ENCODE peak calls at places on chromosome 2, in four cellular contexts. P, B, V and S are unnamed samples.

GRCh38 chr2:182444806-182445205 is 18.0 kb upstream of the PDE1A start:
- ATAC-seq in P (no peak), B (peak), V (no peak), S (no peak)

GRCh38 chr2:241764272-241765241 is 12.1 kb upstream of the GAL3ST2 start:
- ATAC-seq in P (no peak), B (no peak), V (no peak), S (no peak)

GRCh38 chr2:207919164-207919919 is 106.0 kb downstream of the PLEKHM3 start:
- ATAC-seq in P (no peak), B (no peak), V (no peak), S (no peak)

GRCh38 chr2:174495365-174496012 is 8.7 kb upstream of the GPR155 start:
- ATAC-seq in P (no peak), B (no peak), V (no peak), S (no peak)

GRCh38 chr2:20400306-20400705 is 46.6 kb upstream of the RHOB start:
- ATAC-seq in P (no peak), B (no peak), V (no peak), S (no peak)

GRCh38 chr2:8684421-8684884 is 2.6 kb downstream of the ID2 start:
- ATAC-seq in P (no peak), B (no peak), V (no peak), S (no peak)

GRCh38 chr2:130756041-130756720 is 841 bp downstream of the AMER3 start:
- ATAC-seq in P (peak), B (peak), V (no peak), S (no peak)

GRCh38 chr2:43421194-43421593 is 174.6 kb downstream of the THADA start:
- ATAC-seq in P (no peak), B (no peak), V (no peak), S (no peak)

GRCh38 chr2:103656558-103656957 is 894.7 kb downstream of the TMEM182 start:
- ATAC-seq in P (no peak), B (no peak), V (no peak), S (no peak)

GRCh38 chr2:229433351-229433750 is 162.3 kb upstream of the PID1 start:
- ATAC-seq in P (no peak), B (no peak), V (no peak), S (no peak)

GRCh38 chr2:12980817-12981216 is 264.1 kb downstream of the TRIB2 start:
- ATAC-seq in P (no peak), B (no peak), V (no peak), S (no peak)

GRCh38 chr2:25323042-25323514 is 18.6 kb downstream of the DNMT3A start:
- ATAC-seq in P (no peak), B (peak), V (no peak), S (no peak)

GRCh38 chr2:157312866-157313486 is 12.6 kb downstream of the ERMN start:
- ATAC-seq in P (no peak), B (no peak), V (no peak), S (no peak)

GRCh38 chr2:160358051-160358450 is 135.6 kb downstream of the RBMS1 start:
- ATAC-seq in P (no peak), B (no peak), V (no peak), S (no peak)

GRCh38 chr2:109063326-109063670 is 65.7 kb upstream of the SH3RF3 start:
- ATAC-seq in P (no peak), B (no peak), V (no peak), S (no peak)

GRCh38 chr2:47664817-47665216 is 118.1 kb upstream of the MSH6 start:
- ATAC-seq in P (no peak), B (no peak), V (no peak), S (no peak)

GRCh38 chr2:203600286-203600685 is 65.2 kb upstream of the RAPH1 start:
- ATAC-seq in P (no peak), B (no peak), V (no peak), S (no peak)

GRCh38 chr2:232668805-232669444 is 28.2 kb upstream of the GIGYF2 start:
- ATAC-seq in P (peak), B (peak), V (peak), S (no peak)

GRCh38 chr2:132651115-132652099 is 18.6 kb downstream of the LYPD1 start:
- ATAC-seq in P (no peak), B (peak), V (no peak), S (no peak)

GRCh38 chr2:227626580-227627151 is 9.4 kb downstream of the SCYGR4 start:
- ATAC-seq in P (no peak), B (no peak), V (no peak), S (no peak)

GRCh38 chr2:172070936-172071335 is 14.4 kb upstream of the DLX1 start:
- ATAC-seq in P (no peak), B (no peak), V (no peak), S (no peak)

GRCh38 chr2:160538559-160539355 is 45.1 kb upstream of the RBMS1 start:
- ATAC-seq in P (no peak), B (peak), V (no peak), S (no peak)

GRCh38 chr2:191051177-191051576 is 37.2 kb upstream of the STAT1 start:
- ATAC-seq in P (no peak), B (peak), V (no peak), S (no peak)

GRCh38 chr2:147030966-147031760 is 813.7 kb upstream of the ACVR2A start:
- ATAC-seq in P (no peak), B (no peak), V (no peak), S (no peak)

GRCh38 chr2:2057125-2057721 is 273.9 kb downstream of the MYT1L start:
- ATAC-seq in P (peak), B (peak), V (peak), S (peak)

GRCh38 chr2:61431345-61431744 is 39.5 kb downstream of the USP34 start:
- ATAC-seq in P (no peak), B (no peak), V (no peak), S (no peak)

GRCh38 chr2:109482371-109482841 is 131.4 kb downstream of the SEPTIN10 start:
- ATAC-seq in P (no peak), B (peak), V (no peak), S (no peak)

GRCh38 chr2:231411871-231412615 is 16.5 kb downstream of the B3GNT7 start:
- ATAC-seq in P (peak), B (peak), V (peak), S (peak)

GRCh38 chr2:162839419-162839818 is 852 bp upstream of the KCNH7 start:
- ATAC-seq in P (no peak), B (no peak), V (no peak), S (no peak)

GRCh38 chr2:239177325-239177724 is 223.5 kb downstream of the HDAC4 start:
- ATAC-seq in P (no peak), B (no peak), V (no peak), S (no peak)

GRCh38 chr2:9280204-9280603 is 73.6 kb downstream of the ASAP2 start:
- ATAC-seq in P (no peak), B (no peak), V (no peak), S (no peak)

GRCh38 chr2:185645529-185645928 is 93.1 kb upstream of the FSIP2 start:
- ATAC-seq in P (no peak), B (no peak), V (no peak), S (no peak)

GRCh38 chr2:234313498-234313897 is 183.4 kb downstream of the ARL4C start:
- ATAC-seq in P (no peak), B (no peak), V (no peak), S (no peak)

GRCh38 chr2:145860083-145860482 is 1340.2 kb upstream of the ZEB2 start:
- ATAC-seq in P (no peak), B (no peak), V (no peak), S (no peak)

GRCh38 chr2:128315829-128316776 is 2.6 kb downstream of the HS6ST1 start:
- ATAC-seq in P (no peak), B (no peak), V (no peak), S (no peak)

GRCh38 chr2:171244970-171245782 is 84.5 kb upstream of the TLK1 start:
- ATAC-seq in P (no peak), B (no peak), V (no peak), S (no peak)

GRCh38 chr2:238396663-238397062 is 30.1 kb upstream of the ASB1 start:
- ATAC-seq in P (no peak), B (no peak), V (no peak), S (no peak)

GRCh38 chr2:97005353-97005752 is 19.0 kb upstream of the FAM178B start:
- ATAC-seq in P (no peak), B (no peak), V (no peak), S (no peak)

GRCh38 chr2:35454966-35455638 is 900.5 kb upstream of the CRIM1 start:
- ATAC-seq in P (no peak), B (no peak), V (no peak), S (no peak)

GRCh38 chr2:197028230-197028629 is 101.7 kb upstream of the PGAP1 start:
- ATAC-seq in P (no peak), B (no peak), V (no peak), S (no peak)